ENCODE peak calls at places on chromosomes 2 and 18, in eight cellular contexts. L, D, S, R, B, M, O and X are unnamed samples. For H3K4me1, the result is how much of the 10 kb centered on the place peaks cover.

GRCh38 chr2:6069354-6069753 is 377.2 kb downstream of the SOX11 start:
- DNase-seq in M (no peak), D (no peak), S (peak), L (no peak), B (no peak), R (no peak), O (no peak), X (no peak)

GRCh38 chr2:29238497-29238896 is 123.3 kb downstream of the CLIP4 start:
- DNase-seq in D (no peak), O (peak), L (peak), R (no peak), S (no peak), B (no peak), M (peak), X (no peak)

GRCh38 chr2:12821656-12822055 is 104.9 kb downstream of the TRIB2 start:
- DNase-seq in L (no peak), B (no peak), D (no peak), S (no peak), O (no peak), M (no peak), R (no peak), X (no peak)

GRCh38 chr18:45014047-45014501 is 333.4 kb downstream of the SETBP1 start:
- DNase-seq in M (no peak), R (no peak), D (no peak), S (peak), O (no peak), L (no peak), B (no peak), X (no peak)

GRCh38 chr2:113178891-113179290 is 5.1 kb downstream of the PSD4 start:
- DNase-seq in L (no peak), O (no peak), R (no peak), S (no peak), B (no peak), M (no peak), D (no peak), X (no peak)

GRCh38 chr2:36960005-36960675 is 6.2 kb downstream of the STRN start:
- DNase-seq in B (no peak), O (peak), M (no peak), D (no peak), R (no peak), L (no peak), S (no peak), X (no peak)

GRCh38 chr2:112622528-112622849 is 23.2 kb upstream of the SLC20A1 start:
- DNase-seq in M (no peak), R (peak), D (no peak), B (no peak), L (no peak), S (peak), O (no peak), X (no peak)

GRCh38 chr2:236354973-236355595 is 90.9 kb upstream of the ASB18 start:
- DNase-seq in O (no peak), S (no peak), L (no peak), M (no peak), D (no peak), R (no peak), B (no peak), X (no peak)

GRCh38 chr2:162928356-162928755 is 89.8 kb upstream of the KCNH7 start:
- DNase-seq in D (no peak), R (no peak), O (no peak), M (no peak), L (no peak), B (no peak), S (peak), X (no peak)

GRCh38 chr18:25230658-25231326 is 121.2 kb downstream of the ZNF521 start:
- DNase-seq in M (peak), L (no peak), S (peak), D (peak), R (peak), B (peak), O (no peak), X (peak)

GRCh38 chr2:99707592-99707991 is 217.8 kb upstream of the REV1 start:
- DNase-seq in R (no peak), M (no peak), D (no peak), L (no peak), S (peak), O (no peak), B (no peak), X (no peak)

GRCh38 chr18:75129717-75130477 is 79.0 kb downstream of the PTGR3 start:
- DNase-seq in R (no peak), M (no peak), S (no peak), B (no peak), O (no peak), D (no peak), L (no peak), X (no peak)

GRCh38 chr2:65349863-65350262 is 82.5 kb downstream of the SPRED2 start:
- DNase-seq in S (peak), D (peak), M (peak), O (peak), R (peak), B (no peak), L (peak), X (peak)

GRCh38 chr18:46278481-46279465 is 174.6 kb downstream of the HAUS1 start:
- DNase-seq in R (no peak), M (no peak), B (no peak), O (no peak), S (peak), L (peak), D (no peak), X (no peak)

GRCh38 chr2:160210599-160211138 is 10.6 kb upstream of the ITGB6 start:
- DNase-seq in M (peak), O (peak), S (peak), D (peak), B (peak), R (peak), L (peak), X (peak)

GRCh38 chr2:54665436-54665856 is 58.0 kb upstream of the EML6 start:
- DNase-seq in S (peak), O (peak), B (no peak), M (peak), R (peak), D (no peak), L (peak), X (peak)

GRCh38 chr2:229174794-229175529 is 96.1 kb downstream of the PID1 start:
- DNase-seq in O (no peak), R (no peak), S (peak), L (no peak), B (no peak), M (peak), D (no peak), X (no peak)

GRCh38 chr2:161116463-161116960 is 43.7 kb upstream of the TANK start:
- DNase-seq in M (no peak), B (no peak), O (peak), D (no peak), L (no peak), R (no peak), S (no peak), X (no peak)

GRCh38 chr18:7516505-7517117 is 50.5 kb upstream of the PTPRM start:
- DNase-seq in O (no peak), L (no peak), D (no peak), R (no peak), B (no peak), S (no peak), M (no peak), X (no peak)

GRCh38 chr2:134087371-134087921 is 166.4 kb upstream of the MGAT5 start:
- DNase-seq in B (no peak), L (no peak), S (peak), R (peak), O (no peak), M (peak), D (no peak), X (no peak)

GRCh38 chr18:10367846-10368245 is 86.6 kb upstream of the APCDD1 start:
- DNase-seq in L (no peak), R (no peak), O (no peak), M (no peak), B (no peak), D (no peak), S (no peak), X (no peak)

GRCh38 chr2:20094955-20095354 is 43.5 kb upstream of the LAPTM4A start:
- DNase-seq in S (no peak), M (no peak), O (no peak), B (no peak), R (no peak), D (no peak), L (no peak), X (no peak)

GRCh38 chr18:58682429-58683069 is 11.3 kb downstream of the MALT1 start:
- DNase-seq in B (peak), R (peak), L (peak), S (peak), D (peak), M (peak), O (no peak), X (peak)

GRCh38 chr2:41136966-41137494 is 685.1 kb upstream of the SLC8A1 start:
- DNase-seq in R (no peak), S (peak), D (no peak), B (no peak), M (no peak), O (no peak), L (no peak), X (no peak)

GRCh38 chr2:52934354-52934898 is 833.2 kb upstream of the CHAC2 start:
- DNase-seq in S (peak), M (peak), L (no peak), O (no peak), R (no peak), B (no peak), D (no peak), X (no peak)

GRCh38 chr2:240565267-240566202 is 2.7 kb upstream of the RNPEPL1 start:
- DNase-seq in D (peak), B (peak), O (peak), S (peak), R (peak), M (peak), L (peak), X (peak)

GRCh38 chr2:138713509-138713908 is 66.7 kb downstream of the NXPH2 start:
- DNase-seq in B (no peak), S (no peak), R (no peak), L (no peak), D (no peak), M (no peak), O (no peak), X (no peak)

GRCh38 chr2:72915907-72916742 is 1.2 kb upstream of the EMX1 start:
- DNase-seq in S (peak), O (peak), B (no peak), M (peak), D (no peak), L (peak), R (peak), X (peak)

GRCh38 chr18:10519999-10520935 is 5.6 kb upstream of the NAPG start:
- DNase-seq in L (peak), M (peak), B (peak), S (peak), D (peak), O (peak), R (peak), X (peak)

GRCh38 chr2:236172866-236173733 is 4.9 kb upstream of the GBX2 start:
- DNase-seq in S (no peak), D (no peak), B (no peak), O (no peak), M (no peak), L (no peak), R (no peak), X (no peak)

GRCh38 chr2:38105911-38106310 is 30.0 kb upstream of the CYP1B1 start:
- DNase-seq in R (no peak), D (no peak), L (no peak), M (no peak), B (no peak), S (no peak), O (no peak), X (no peak)

GRCh38 chr2:234682492-234683228 is 185.8 kb upstream of the ARL4C start:
- DNase-seq in O (no peak), L (no peak), B (no peak), S (peak), R (no peak), D (no peak), M (no peak), X (no peak)

GRCh38 chr2:10220516-10221391 is 82.0 kb upstream of the HPCAL1 start:
- DNase-seq in B (peak), L (no peak), M (no peak), O (no peak), R (no peak), S (peak), D (no peak), X (no peak)

GRCh38 chr2:162475661-162476060 is 131.7 kb downstream of the GCA start:
- DNase-seq in L (no peak), R (no peak), M (peak), O (no peak), S (peak), D (no peak), B (no peak), X (no peak)

GRCh38 chr2:177329035-177329434 is 63.5 kb upstream of the AGPS start:
- DNase-seq in M (no peak), S (no peak), D (no peak), R (no peak), L (no peak), O (no peak), B (no peak), X (no peak)

GRCh38 chr18:31942301-31942998 is 478 bp downstream of the TRAPPC8 start:
- DNase-seq in S (peak), D (no peak), L (no peak), M (no peak), R (no peak), O (peak), B (peak), X (peak)

GRCh38 chr2:150487537-150488429 is at the start of gene RND3:
- DNase-seq in B (peak), L (peak), D (peak), R (peak), M (peak), S (peak), O (peak), X (peak)
- H3K4me3 ChIP-seq in B (peak), L (peak), D (peak), R (peak), M (peak), S (peak), O (no peak), X (peak)

GRCh38 chr18:13138822-13139139 is 79.8 kb upstream of the LDLRAD4 start:
- DNase-seq in S (no peak), D (no peak), M (no peak), L (no peak), B (no peak), R (no peak), O (no peak), X (no peak)

GRCh38 chr18:13137939-13138821 is 80.4 kb upstream of the LDLRAD4 start:
- DNase-seq in D (peak), L (no peak), O (no peak), S (no peak), B (no peak), R (peak), M (peak), X (peak)

GRCh38 chr18:13141209-13141608 is 77.4 kb upstream of the LDLRAD4 start:
- DNase-seq in O (no peak), M (no peak), R (no peak), D (no peak), B (no peak), L (no peak), S (no peak), X (no peak)

GRCh38 chr18:13137041-13137938 is 81.3 kb upstream of the LDLRAD4 start:
- DNase-seq in S (peak), R (peak), M (peak), B (peak), D (peak), L (peak), O (no peak), X (peak)

GRCh38 chr18:13139885-13140450 is 78.6 kb upstream of the LDLRAD4 start:
- DNase-seq in O (no peak), B (no peak), S (no peak), M (no peak), L (no peak), R (no peak), D (no peak), X (no peak)
- TF ChIP-seq CTCF in O (peak), B (no peak), S (no peak), M (no peak), L (no peak), R (no peak), D (no peak), X (no peak)

GRCh38 chr2:219469186-219469724 is 29.4 kb upstream of the GMPPA start:
- DNase-seq in M (no peak), B (no peak), S (peak), D (no peak), R (no peak), L (no peak), O (no peak), X (no peak)

GRCh38 chr2:219467736-219468075 is 31.0 kb upstream of the GMPPA start:
- DNase-seq in B (no peak), O (no peak), M (no peak), R (no peak), L (no peak), D (no peak), S (no peak), X (no peak)

GRCh38 chr2:219465659-219466561 is 31.3 kb downstream of the SPEG start:
- DNase-seq in B (no peak), S (no peak), D (no peak), M (no peak), R (no peak), L (no peak), O (no peak), X (peak)

GRCh38 chr2:219468410-219469185 is 30.1 kb upstream of the GMPPA start:
- DNase-seq in S (no peak), B (no peak), R (no peak), L (no peak), M (no peak), D (no peak), O (no peak), X (peak)

DNA sequence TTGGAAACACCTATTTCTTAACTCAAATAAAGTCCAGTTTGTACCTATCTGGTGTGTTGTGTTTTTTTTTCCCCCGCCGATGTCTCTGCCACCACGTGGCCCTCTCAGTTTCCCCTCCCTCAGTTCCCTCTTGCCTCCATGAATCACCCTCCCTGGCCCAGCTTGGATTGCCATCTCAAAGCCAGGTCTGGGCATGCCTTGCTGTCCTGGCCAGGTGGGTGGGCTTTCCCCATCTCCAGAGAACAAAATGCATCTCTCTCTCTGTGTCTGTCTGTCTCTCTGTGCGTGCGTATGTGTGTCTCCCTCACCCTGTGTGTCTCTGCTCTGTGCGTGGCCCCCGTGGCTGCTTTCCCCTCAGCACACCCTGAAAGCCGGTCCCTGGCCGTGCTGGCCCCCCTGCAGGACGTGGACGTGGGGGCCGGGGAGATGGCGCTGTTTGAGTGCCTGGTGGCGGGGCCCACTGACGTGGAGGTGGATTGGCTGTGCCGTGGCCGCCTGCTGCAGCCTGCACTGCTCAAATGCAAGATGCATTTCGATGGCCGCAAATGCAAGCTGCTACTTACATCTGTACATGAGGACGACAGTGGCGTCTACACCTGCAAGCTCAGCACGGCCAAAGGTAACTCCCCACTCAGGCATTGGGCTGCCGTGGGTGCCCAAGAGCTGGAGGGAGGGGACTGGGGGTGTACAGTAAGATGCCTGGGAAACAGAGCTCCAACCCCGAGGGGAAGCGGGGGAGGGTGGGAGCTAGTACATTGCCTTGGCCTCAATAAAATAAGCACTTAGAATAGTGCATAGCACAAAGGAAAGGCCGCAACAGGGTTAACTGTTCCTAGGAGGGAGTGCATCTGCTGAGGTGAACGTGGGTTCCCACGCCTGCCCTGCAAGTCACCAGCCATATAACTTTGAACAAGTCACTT is 31.6 kb upstream of the GMPPA start:
- DNase-seq in R (no peak), L (no peak), D (no peak), O (no peak), S (no peak), M (no peak), B (no peak), X (peak)
- H3K4me1 ChIP-seq in R (under half), L (under half), D (half or more), O (under half), S (under half), M (under half), B (under half), X (under half)

GRCh38 chr18:23114911-23115310 is 20.4 kb upstream of the CABLES1 start:
- DNase-seq in R (no peak), O (no peak), S (no peak), B (no peak), M (no peak), D (no peak), L (no peak), X (no peak)
- H3K4me3 ChIP-seq in R (no peak), O (no peak), S (no peak), B (no peak), M (no peak), D (no peak), L (no peak), X (no peak)

GRCh38 chr2:202104286-202104870 is 31.3 kb downstream of the KIAA2012 start:
- DNase-seq in S (peak), R (peak), D (no peak), L (peak), O (peak), B (peak), M (peak), X (peak)
- TF ChIP-seq CTCF in S (peak), R (no peak), D (peak), L (peak), O (peak), B (peak), M (peak), X (no peak)

GRCh38 chr2:218271487-218271797 is 1.1 kb downstream of the PNKD start:
- DNase-seq in D (no peak), R (no peak), O (no peak), M (peak), L (no peak), B (no peak), S (no peak), X (no peak)
- H3K4me1 ChIP-seq in D (half or more), R (under half), O (under half), M (half or more), L (under half), B (under half), S (under half), X (half or more)

GRCh38 chr2:210503622-210504300 is 27.2 kb upstream of the LANCL1 start:
- DNase-seq in S (peak), O (no peak), D (no peak), R (no peak), L (no peak), M (peak), B (no peak), X (no peak)

GRCh38 chr2:210502997-210503621 is 26.6 kb upstream of the LANCL1 start:
- DNase-seq in O (peak), D (peak), S (peak), R (peak), M (peak), L (peak), B (peak), X (no peak)
- H3K4me3 ChIP-seq in O (no peak), D (peak), S (no peak), R (peak), M (no peak), L (no peak), B (peak), X (no peak)

DNA sequence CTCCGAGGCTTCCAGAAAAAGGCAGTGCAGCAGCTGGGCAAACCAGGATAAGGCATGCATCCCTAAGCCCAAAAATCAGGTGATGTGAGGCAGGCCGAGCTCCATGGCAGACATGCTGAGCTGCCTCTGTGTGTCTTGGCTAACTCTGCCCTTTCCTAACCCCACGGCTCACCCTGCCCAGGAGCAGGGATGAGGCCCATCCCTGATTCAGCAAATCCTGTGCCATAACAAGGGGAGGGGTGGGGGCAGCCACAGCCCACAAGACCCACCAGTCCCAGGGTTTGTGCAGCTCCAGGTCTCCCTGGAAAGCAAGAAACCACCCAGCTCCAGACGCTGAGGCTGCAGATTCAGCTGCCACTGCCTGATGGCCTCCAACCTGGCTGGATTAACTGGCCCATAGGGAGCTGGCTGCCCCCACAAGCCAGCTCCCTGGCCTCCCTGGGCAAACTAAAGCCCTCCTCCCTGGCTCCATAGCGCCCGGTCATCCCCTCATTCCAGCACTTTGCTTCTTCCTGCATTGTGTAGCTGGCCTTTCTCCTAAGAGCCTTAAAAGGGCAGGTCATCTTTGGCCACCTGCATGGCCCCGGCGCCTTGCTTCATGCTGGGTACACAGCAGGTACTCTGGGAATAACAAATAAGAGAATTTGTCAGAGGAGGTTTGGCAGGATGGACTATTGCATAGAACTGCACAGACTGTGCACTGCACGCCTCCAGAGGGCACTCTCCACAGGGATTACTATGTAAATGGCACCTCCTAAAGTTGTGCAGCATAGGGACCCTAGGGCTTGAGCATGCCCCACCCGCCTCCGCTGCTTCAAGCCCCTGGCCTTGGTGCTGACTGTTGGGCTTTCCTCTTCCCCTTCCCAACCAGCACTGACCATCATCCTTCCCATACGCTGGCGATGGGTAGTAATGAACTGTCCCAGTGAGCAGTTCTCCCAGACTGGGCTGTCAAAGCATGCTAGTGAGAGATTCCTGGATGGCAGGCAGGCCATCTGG is 10.7 kb downstream of the STEAP3 start:
- DNase-seq in M (peak), O (peak), S (no peak), D (no peak), B (no peak), R (no peak), L (peak), X (no peak)
- TF ChIP-seq CTCF in M (no peak), O (peak), S (peak), D (peak), B (peak), R (no peak), L (peak), X (no peak)